ENCODE peak calls at places on chromosomes 5 and 9, in ten cellular contexts. Y, D, J, C, R, U, S, P, L and M are unnamed samples.

GRCh38 chr5:95713960-95714710 is 17.0 kb upstream of the RHOBTB3 start:
- DNase-seq in S (no peak), L (no peak), Y (no peak), P (no peak), C (no peak), J (no peak), D (no peak), U (no peak), R (no peak), M (no peak)

GRCh38 chr9:11312976-11313375 is 700.2 kb upstream of the PTPRD start:
- DNase-seq in D (no peak), P (no peak), R (no peak), L (no peak), C (no peak), S (no peak), U (no peak), Y (no peak), J (no peak), M (no peak)

GRCh38 chr5:147223343-147223742 is 11.5 kb upstream of the STK32A start:
- DNase-seq in D (no peak), U (no peak), P (no peak), L (no peak), J (no peak), S (no peak), R (no peak), Y (no peak), C (no peak), M (no peak)

GRCh38 chr5:92444888-92445287 is 1061.8 kb upstream of the ARRDC3 start:
- DNase-seq in L (no peak), P (no peak), D (no peak), R (no peak), Y (no peak), S (no peak), J (no peak), C (no peak), U (no peak), M (no peak)

GRCh38 chr9:23754551-23754950 is 71.5 kb downstream of the ELAVL2 start:
- DNase-seq in D (no peak), L (no peak), U (no peak), R (no peak), C (no peak), Y (no peak), J (no peak), S (no peak), P (no peak), M (no peak)

GRCh38 chr9:76162751-76163500 is 231.3 kb downstream of the RFK start:
- DNase-seq in L (peak; percentile 75), C (no peak), S (no peak), D (no peak), U (no peak), R (no peak), J (no peak), P (no peak), Y (no peak), M (no peak)

GRCh38 chr9:111598730-111599091 is 736 bp downstream of the PTGR1 start:
- DNase-seq in Y (no peak), R (no peak), P (no peak), U (no peak), L (peak; percentile 62), D (peak; percentile 22), J (no peak), C (no peak), S (no peak), M (no peak)

GRCh38 chr5:61809651-61810050 is 477.6 kb downstream of the ZSWIM6 start:
- DNase-seq in S (no peak), C (no peak), Y (peak; percentile 19), R (no peak), D (no peak), J (no peak), U (no peak), L (no peak), P (no peak), M (no peak)

GRCh38 chr9:98378206-98379193 is 123.1 kb upstream of the TBC1D2 start:
- DNase-seq in L (peak; percentile 33), Y (no peak), U (no peak), R (no peak), P (no peak), S (no peak), D (no peak), C (no peak), J (no peak), M (no peak)

GRCh38 chr9:76729980-76730737 is 34.1 kb upstream of the PCA3 start:
- DNase-seq in P (no peak), D (no peak), L (no peak), R (no peak), C (no peak), J (no peak), Y (no peak), S (no peak), U (no peak), M (no peak)

GRCh38 chr5:16483361-16483760 is 17.8 kb upstream of the ZNF622 start:
- DNase-seq in D (no peak), J (no peak), Y (no peak), U (no peak), P (no peak), R (no peak), C (no peak), L (no peak), S (no peak), M (no peak)

GRCh38 chr5:143248822-143249579 is 154.5 kb downstream of the NR3C1 start:
- DNase-seq in J (no peak), P (no peak), Y (no peak), L (peak; percentile 91), C (no peak), U (no peak), S (no peak), D (peak; percentile 51), R (no peak), M (no peak)

GRCh38 chr9:18438300-18438925 is 35.5 kb upstream of the ADAMTSL1 start:
- DNase-seq in D (no peak), C (peak; percentile 65), L (peak; percentile 44), J (no peak), Y (no peak), U (peak; percentile 35), P (no peak), R (no peak), S (no peak), M (no peak)

GRCh38 chr9:137611623-137612609 is 6.4 kb downstream of the ARRDC1 start:
- DNase-seq in U (no peak), P (no peak), J (no peak), S (peak; percentile 83), Y (no peak), C (peak; percentile 73), R (no peak), L (peak; percentile 73), D (peak; percentile 93), M (no peak)

GRCh38 chr9:78038620-78039300 is 7.1 kb upstream of the GNAQ start:
- DNase-seq in J (no peak), U (no peak), S (no peak), C (no peak), D (no peak), L (peak; percentile 26), P (no peak), R (no peak), Y (no peak), M (no peak)

GRCh38 chr9:114348906-114349482 is 19.3 kb downstream of the ORM2 start:
- DNase-seq in S (no peak), J (peak; percentile 34), P (peak; percentile 36), Y (no peak), L (peak; percentile 99), D (peak; percentile 15), U (peak; percentile 17), R (peak; percentile 54), C (peak; percentile 92), M (no peak)

GRCh38 chr5:167448376-167448775 is 843.1 kb upstream of the WWC1 start:
- DNase-seq in L (no peak), J (no peak), Y (no peak), S (no peak), C (no peak), U (no peak), P (no peak), D (no peak), R (no peak), M (no peak)

GRCh38 chr5:107149243-107149642 is 521.5 kb downstream of the EFNA5 start:
- DNase-seq in D (no peak), R (no peak), J (no peak), P (no peak), Y (no peak), U (no peak), C (no peak), S (no peak), L (no peak), M (no peak)

GRCh38 chr9:15606667-15607472 is 54.0 kb downstream of the CCDC171 start:
- DNase-seq in C (peak; percentile 35), S (no peak), U (no peak), L (peak; percentile 35), J (peak; percentile 5), R (no peak), P (peak; percentile 5), Y (peak; percentile 60), D (no peak), M (no peak)

GRCh38 chr5:111507276-111507675 is 5.1 kb downstream of the STARD4 start:
- DNase-seq in C (no peak), U (no peak), J (no peak), D (no peak), L (no peak), S (no peak), P (no peak), Y (no peak), R (no peak), M (no peak)

GRCh38 chr5:115377468-115378217 is 81.2 kb upstream of the CCDC112 start:
- DNase-seq in S (no peak), R (no peak), P (no peak), D (no peak), L (peak; percentile 94), J (no peak), U (no peak), Y (no peak), C (no peak), M (no peak)

GRCh38 chr9:120436937-120437592 is 142.9 kb downstream of the CDK5RAP2 start:
- DNase-seq in P (no peak), R (no peak), S (no peak), C (no peak), Y (no peak), D (no peak), U (no peak), L (no peak), J (no peak), M (no peak)

GRCh38 chr9:130570200-130570599 is 9.2 kb upstream of the FUBP3 start:
- DNase-seq in Y (no peak), C (no peak), U (no peak), R (no peak), J (no peak), L (peak; percentile 51), S (no peak), P (no peak), D (peak; percentile 55), M (no peak)

GRCh38 chr9:4762889-4763521 is 22.0 kb upstream of the AK3 start:
- DNase-seq in L (no peak), P (no peak), J (no peak), Y (no peak), C (peak; percentile 72), U (no peak), S (no peak), R (no peak), D (no peak), M (no peak)

GRCh38 chr5:11955386-11955785 is 51.1 kb upstream of the CTNND2 start:
- DNase-seq in L (no peak), R (no peak), S (no peak), D (no peak), U (no peak), C (no peak), P (no peak), J (no peak), Y (no peak), M (no peak)

GRCh38 chr9:7103382-7104170 is 345.8 kb downstream of the KDM4C start:
- DNase-seq in L (peak; percentile 8), P (no peak), C (peak; percentile 12), J (no peak), S (no peak), R (no peak), U (no peak), Y (no peak), D (no peak), M (no peak)

GRCh38 chr9:89137548-89138462 is 40.8 kb downstream of the SHC3 start:
- DNase-seq in D (no peak), C (no peak), S (no peak), L (peak; percentile 95), U (no peak), Y (no peak), P (no peak), R (no peak), J (no peak), M (no peak)

GRCh38 chr9:80698725-80699124 is 990.6 kb downstream of the TLE1 start:
- DNase-seq in L (peak; percentile 18), P (no peak), U (no peak), R (no peak), Y (no peak), J (no peak), D (no peak), C (no peak), S (no peak), M (no peak)